ENCODE peak calls at places on chromosomes 5 and 9, in four cellular contexts. U is ELR; H is cerebellar cortex; X is CD4-positive, alpha-beta T cell. W is an unnamed sample.

GRCh38 chr9:93452710-93453046 is 703 bp downstream of the FAM120AOS start:
- DNase-seq in U (peak; percentile 42), H (peak; percentile 46), X (no peak), W (no peak)

GRCh38 chr5:53430618-53431252 is 49.7 kb upstream of the FST start:
- DNase-seq in U (peak; percentile 88), H (no peak), X (no peak), W (no peak)

GRCh38 chr9:132150256-132150655 is 11.6 kb upstream of the NTNG2 start:
- DNase-seq in U (no peak), H (no peak), X (no peak), W (no peak)

GRCh38 chr5:117681431-117681830 is 1106.8 kb upstream of the SEMA6A start:
- DNase-seq in U (no peak), H (no peak), X (no peak), W (no peak)

GRCh38 chr5:139658928-139659667 is 10.9 kb downstream of the CXXC5 start:
- DNase-seq in U (peak; percentile 67), H (no peak), X (no peak), W (peak; percentile 55)

GRCh38 chr9:2623046-2623865 is 1.7 kb downstream of the VLDLR start:
- DNase-seq in U (peak; percentile 43), H (peak; percentile 68), X (no peak), W (peak; percentile 77)

GRCh38 chr5:40355842-40356241 is 323.9 kb upstream of the PTGER4 start:
- DNase-seq in U (no peak), H (no peak), X (no peak), W (no peak)

GRCh38 chr5:130571076-130571475 is 594.0 kb downstream of the HINT1 start:
- DNase-seq in U (peak; percentile 13), H (no peak), X (no peak), W (no peak)

GRCh38 chr5:38515648-38516047 is 40.8 kb downstream of the LIFR start:
- DNase-seq in U (peak; percentile 47), H (no peak), X (no peak), W (no peak)

GRCh38 chr5:181133610-181134231 is 2.8 kb upstream of the OR2V1 start:
- DNase-seq in U (peak; percentile 94), H (no peak), X (no peak), W (no peak)

GRCh38 chr9:95570646-95571045 is 53.9 kb upstream of the PTCH1 start:
- DNase-seq in U (peak; percentile 58), H (peak; percentile 63), X (no peak), W (peak; percentile 69)

GRCh38 chr5:172979778-172980177 is 3.8 kb upstream of the ATP6V0E1 start:
- DNase-seq in U (peak; percentile 83), H (no peak), X (no peak), W (no peak)

GRCh38 chr9:4661165-4662095 is 664 bp upstream of the PLPP6 start:
- DNase-seq in U (peak; percentile 52), H (peak; percentile 48), X (no peak), W (peak; percentile 48)

GRCh38 chr5:32339198-32339597 is 26.5 kb upstream of the MTMR12 start:
- DNase-seq in U (peak; percentile 66), H (peak; percentile 22), X (no peak), W (no peak)

GRCh38 chr5:71751422-71751821 is 32.3 kb downstream of the CARTPT start:
- DNase-seq in U (peak; percentile 10), H (no peak), X (no peak), W (no peak)

GRCh38 chr9:34072868-34073590 is 24.3 kb upstream of the UBAP2 start:
- DNase-seq in U (peak; percentile 83), H (no peak), X (no peak), W (no peak)

GRCh38 chr9:92463989-92464388 is 18.3 kb downstream of the ASPN start:
- DNase-seq in U (peak; percentile 76), H (no peak), X (no peak), W (no peak)

GRCh38 chr5:106331415-106331814 is 1339.3 kb downstream of the EFNA5 start:
- DNase-seq in U (peak; percentile 68), H (no peak), X (no peak), W (no peak)

GRCh38 chr5:13346401-13346800 is 598.1 kb downstream of the DNAH5 start:
- DNase-seq in U (no peak), H (no peak), X (no peak), W (no peak)